ENCODE peak calls at places on chromosomes 1 and 21, in six cellular contexts. T is fibroblast of pulmonary artery, H is stomach, B is NCI-H510A treated with DMSO at 0.1 percent for 48 hours, Y is HFF-Myc, E is prostate gland. J is an unnamed sample.

GRCh38 chr21:42289926-42290325 is 25.3 kb downstream of the TFF3 start:
- DNase-seq in E (no peak), Y (no peak), B (no peak), H (no peak), T (no peak), J (no peak)

GRCh38 chr1:175933801-175934200 is 190.4 kb upstream of the TNR start:
- DNase-seq in H (no peak), T (peak; percentile 10), Y (peak; percentile 20), B (no peak), E (no peak), J (no peak)

GRCh38 chr1:179104851-179105250 is 23.0 kb downstream of the TOR3A start:
- DNase-seq in H (no peak), E (no peak), B (no peak), T (no peak), Y (no peak), J (no peak)

GRCh38 chr1:9687876-9688582 is 36.5 kb downstream of the PIK3CD start:
- DNase-seq in E (no peak), Y (no peak), B (peak; percentile 87), H (peak; percentile 39), T (peak; percentile 15), J (no peak)

GRCh38 chr1:77230051-77230450 is 10.8 kb upstream of the PIGK start:
- DNase-seq in H (no peak), E (no peak), B (no peak), T (no peak), Y (no peak), J (no peak)

GRCh38 chr1:116321766-116322175 is 51.3 kb upstream of the ATP1A1 start:
- DNase-seq in Y (no peak), H (peak; percentile 34), B (peak; percentile 90), T (no peak), E (no peak), J (no peak)

GRCh38 chr1:211337430-211338227 is 11.0 kb downstream of the TRAF5 start:
- DNase-seq in T (no peak), H (no peak), Y (no peak), B (no peak), E (no peak), J (no peak)

GRCh38 chr21:14889080-14889805 is 175.6 kb downstream of the NRIP1 start:
- DNase-seq in E (no peak), H (no peak), Y (no peak), T (peak; percentile 93), B (no peak), J (no peak)

GRCh38 chr1:185603158-185603557 is 131.0 kb upstream of the HMCN1 start:
- DNase-seq in T (no peak), H (no peak), B (no peak), E (no peak), Y (no peak), J (no peak)

GRCh38 chr1:15758953-15759661 is 512 bp downstream of the FBLIM1 start:
- DNase-seq in Y (no peak), T (no peak), H (no peak), B (no peak), E (no peak), J (no peak)

GRCh38 chr21:30990514-30991304 is 47.6 kb downstream of the KRTAP19-8 start:
- DNase-seq in T (no peak), B (no peak), E (no peak), H (no peak), Y (no peak), J (no peak)

GRCh38 chr1:212098340-212098739 is 62.8 kb downstream of the DTL start:
- DNase-seq in B (no peak), H (no peak), Y (no peak), T (no peak), E (no peak), J (no peak)

GRCh38 chr1:3609769-3610157 is 1.5 kb downstream of the MEGF6 start:
- DNase-seq in E (no peak), B (no peak), T (no peak), H (no peak), Y (no peak), J (no peak)

GRCh38 chr1:45340816-45341215 is 576 bp upstream of the MUTYH start:
- DNase-seq in B (no peak), Y (no peak), T (peak; percentile 10), H (no peak), E (no peak), J (no peak)

GRCh38 chr1:171860696-171861095 is 19.4 kb downstream of the DNM3 start:
- DNase-seq in H (no peak), T (no peak), Y (no peak), E (no peak), B (no peak), J (no peak)

GRCh38 chr1:168245042-168245441 is 19.2 kb downstream of the SFT2D2 start:
- DNase-seq in E (no peak), Y (no peak), H (no peak), T (no peak), B (no peak), J (no peak)

GRCh38 chr1:159828916-159829634 is 2.4 kb downstream of the SLAMF8 start:
- DNase-seq in H (peak; percentile 49), T (peak; percentile 5), B (peak; percentile 49), E (peak; percentile 14), Y (no peak), J (no peak)

GRCh38 chr1:75136921-75137641 is 2.9 kb downstream of the LHX8 start:
- DNase-seq in H (no peak), T (peak; percentile 17), B (no peak), E (no peak), Y (no peak), J (no peak)

GRCh38 chr1:70764747-70765146 is 282.9 kb downstream of the PTGER3 start:
- DNase-seq in E (no peak), Y (no peak), H (no peak), T (no peak), B (no peak), J (no peak)

GRCh38 chr21:20404915-20405314 is 593.3 kb upstream of the NCAM2 start:
- DNase-seq in B (no peak), T (no peak), E (no peak), H (no peak), Y (no peak), J (no peak)

GRCh38 chr1:19356266-19356665 is 44.1 kb downstream of the SLC66A1 start:
- DNase-seq in E (no peak), B (peak; percentile 93), Y (no peak), T (no peak), H (no peak), J (no peak)

GRCh38 chr1:20666804-20667203 is 5.6 kb upstream of the DDOST start:
- DNase-seq in H (no peak), E (no peak), T (peak; percentile 6), B (peak; percentile 25), Y (peak; percentile 16), J (no peak)